ENCODE peak calls at places on chromosomes 1 and 21, in eight cellular contexts. F, T, R, W, S, J, X and M are unnamed samples.

GRCh38 chr1:199272107-199272506 is 633.3 kb downstream of the PTPRC start:
- DNase-seq in F (no peak), T (no peak), R (no peak), W (no peak), S (no peak), J (no peak), X (peak), M (no peak)

GRCh38 chr1:201533836-201534235 is 5.1 kb upstream of the NAV1 start:
- DNase-seq in F (no peak), T (no peak), R (no peak), W (no peak), S (no peak), J (no peak), X (no peak), M (no peak)

GRCh38 chr1:3226664-3227371 is 157.8 kb downstream of the PRDM16 start:
- DNase-seq in F (no peak), T (no peak), R (no peak), W (no peak), S (no peak), J (no peak), X (no peak), M (no peak)

GRCh38 chr1:9186976-9187375 is 47.6 kb upstream of the H6PD start:
- DNase-seq in F (no peak), T (no peak), R (no peak), W (no peak), S (no peak), J (no peak), X (no peak), M (no peak)

GRCh38 chr1:17586172-17586963 is 46.9 kb downstream of the ARHGEF10L start:
- DNase-seq in F (no peak), T (no peak), R (peak), W (no peak), S (no peak), J (no peak), X (peak), M (no peak)

GRCh38 chr1:15053091-15053657 is 100.4 kb upstream of the TMEM51 start:
- DNase-seq in F (no peak), T (no peak), R (peak), W (no peak), S (no peak), J (no peak), X (no peak), M (no peak)

GRCh38 chr1:16164821-16165364 is 9.0 kb upstream of the EPHA2 start:
- DNase-seq in F (no peak), T (no peak), R (no peak), W (no peak), S (no peak), J (peak), X (no peak), M (no peak)

GRCh38 chr1:180421614-180422013 is 80.8 kb downstream of the ACBD6 start:
- DNase-seq in F (no peak), T (no peak), R (no peak), W (no peak), S (no peak), J (no peak), X (no peak), M (no peak)

GRCh38 chr1:203743101-203743501 is 21.9 kb upstream of the LAX1 start:
- DNase-seq in F (no peak), T (no peak), R (peak), W (no peak), S (no peak), J (no peak), X (no peak), M (no peak)

GRCh38 chr1:27257155-27257554 is 22.7 kb downstream of the WDTC1 start:
- DNase-seq in F (no peak), T (no peak), R (no peak), W (no peak), S (no peak), J (no peak), X (no peak), M (no peak)

GRCh38 chr1:156900019-156900718 is 6.7 kb downstream of the PEAR1 start:
- DNase-seq in F (no peak), T (no peak), R (no peak), W (no peak), S (no peak), J (no peak), X (no peak), M (no peak)

GRCh38 chr1:47709302-47710074 is 271.6 kb downstream of the FOXD2 start:
- DNase-seq in F (no peak), T (peak), R (peak), W (peak), S (peak), J (peak), X (no peak), M (no peak)

GRCh38 chr1:50735443-50735842 is 224.6 kb downstream of the FAF1 start:
- DNase-seq in F (no peak), T (no peak), R (no peak), W (no peak), S (no peak), J (no peak), X (no peak), M (peak)

GRCh38 chr1:23581219-23581618 is 21.9 kb upstream of the ID3 start:
- DNase-seq in F (peak), T (no peak), R (no peak), W (no peak), S (no peak), J (no peak), X (peak), M (no peak)

GRCh38 chr21:34544032-34544496 is 32.1 kb upstream of the KCNE1 start:
- DNase-seq in F (peak), T (peak), R (peak), W (peak), S (peak), J (peak), X (no peak), M (peak)

GRCh38 chr1:59122527-59122926 is 174.4 kb upstream of the FGGY start:
- DNase-seq in F (no peak), T (no peak), R (no peak), W (no peak), S (no peak), J (no peak), X (no peak), M (no peak)

GRCh38 chr21:41750532-41751151 is 16.2 kb downstream of the RIPK4 start:
- DNase-seq in F (no peak), T (peak), R (no peak), W (no peak), S (no peak), J (no peak), X (no peak), M (no peak)

GRCh38 chr1:205345761-205346160 is 11.0 kb downstream of the KLHDC8A start:
- DNase-seq in F (no peak), T (no peak), R (no peak), W (no peak), S (no peak), J (no peak), X (no peak), M (no peak)

GRCh38 chr1:22285545-22286396 is 142.9 kb upstream of the WNT4 start:
- DNase-seq in F (no peak), T (no peak), R (no peak), W (no peak), S (no peak), J (no peak), X (no peak), M (no peak)

GRCh38 chr21:38798481-38798882 is 7.2 kb upstream of the ETS2 start:
- DNase-seq in F (no peak), T (peak), R (peak), W (no peak), S (peak), J (no peak), X (no peak), M (no peak)

GRCh38 chr1:20483833-20484525 is 2.0 kb downstream of the CAMK2N1 start:
- DNase-seq in F (no peak), T (no peak), R (peak), W (no peak), S (no peak), J (peak), X (no peak), M (no peak)

GRCh38 chr1:119948342-119949214 is 52.3 kb upstream of the ADAM30 start:
- DNase-seq in F (peak), T (peak), R (peak), W (peak), S (peak), J (peak), X (peak), M (peak)

GRCh38 chr1:212743901-212744475 is 44.3 kb upstream of the BATF3 start:
- DNase-seq in F (no peak), T (no peak), R (no peak), W (no peak), S (no peak), J (no peak), X (no peak), M (no peak)

GRCh38 chr1:175481126-175482071 is 262.0 kb downstream of the TNR start:
- DNase-seq in F (no peak), T (no peak), R (no peak), W (no peak), S (no peak), J (peak), X (no peak), M (no peak)

GRCh38 chr21:28943631-28944030 is 49.0 kb downstream of the LTN1 start:
- DNase-seq in F (no peak), T (no peak), R (no peak), W (no peak), S (no peak), J (no peak), X (no peak), M (no peak)

GRCh38 chr1:67753776-67754525 is 69.0 kb downstream of the GADD45A start:
- DNase-seq in F (no peak), T (no peak), R (no peak), W (no peak), S (peak), J (no peak), X (no peak), M (no peak)

GRCh38 chr1:223001653-223002634 is 141.1 kb downstream of the TLR5 start:
- DNase-seq in F (no peak), T (no peak), R (no peak), W (peak), S (no peak), J (no peak), X (no peak), M (no peak)

GRCh38 chr1:178267646-178268094 is 173.8 kb downstream of the RASAL2 start:
- DNase-seq in F (no peak), T (peak), R (peak), W (no peak), S (no peak), J (no peak), X (no peak), M (no peak)

GRCh38 chr1:10519016-10519417 is 44.3 kb downstream of the PEX14 start:
- DNase-seq in F (no peak), T (no peak), R (no peak), W (peak), S (no peak), J (peak), X (no peak), M (no peak)

GRCh38 chr1:51255331-51255730 is 19.3 kb downstream of the RNF11 start:
- DNase-seq in F (no peak), T (no peak), R (no peak), W (no peak), S (no peak), J (no peak), X (no peak), M (no peak)

GRCh38 chr1:234578087-234578486 is 31.9 kb downstream of the IRF2BP2 start:
- DNase-seq in F (no peak), T (no peak), R (no peak), W (no peak), S (no peak), J (no peak), X (no peak), M (no peak)

GRCh38 chr1:25208561-25209222 is 23.6 kb downstream of the SYF2 start:
- DNase-seq in F (no peak), T (no peak), R (no peak), W (no peak), S (no peak), J (peak), X (no peak), M (no peak)

GRCh38 chr1:8204823-8205222 is 113.1 kb upstream of the SLC45A1 start:
- DNase-seq in F (no peak), T (no peak), R (no peak), W (no peak), S (no peak), J (no peak), X (no peak), M (no peak)

GRCh38 chr1:24566266-24566867 is 10.5 kb downstream of the NCMAP start:
- DNase-seq in F (no peak), T (no peak), R (no peak), W (no peak), S (no peak), J (no peak), X (no peak), M (peak)

GRCh38 chr21:44914176-44914874 is 6.4 kb downstream of the ITGB2 start:
- DNase-seq in F (no peak), T (no peak), R (no peak), W (no peak), S (peak), J (no peak), X (no peak), M (no peak)

GRCh38 chr1:197557302-197557701 is 218.0 kb downstream of the DENND1B start:
- DNase-seq in F (no peak), T (no peak), R (no peak), W (no peak), S (no peak), J (no peak), X (no peak), M (no peak)

GRCh38 chr1:18712254-18712605 is 81.6 kb downstream of the PAX7 start:
- DNase-seq in F (no peak), T (no peak), R (no peak), W (no peak), S (no peak), J (no peak), X (no peak), M (no peak)